ENCODE peak calls at places on chromosomes 13 and 19, in four cellular contexts. A is NCI-H2029, D is neural progenitor cell, C is astrocyte of the spinal cord. L is an unnamed sample.

GRCh38 chr13:30224732-30225131 is 82.6 kb downstream of the KATNAL1 start:
- DNase-seq in D (no peak), A (no peak), C (no peak), L (no peak)

GRCh38 chr19:1407662-1408299 is 395 bp downstream of the DAZAP1 start:
- DNase-seq in D (no peak), C (no peak), A (no peak), L (peak)

GRCh38 chr13:31476266-31476665 is 263.1 kb upstream of the RXFP2 start:
- DNase-seq in A (no peak), C (peak), D (no peak), L (no peak)

GRCh38 chr13:107669356-107669755 is 546.0 kb downstream of the LIG4 start:
- DNase-seq in A (no peak), C (peak), D (no peak), L (no peak)

GRCh38 chr19:42121036-42121621 is 11.1 kb downstream of the POU2F2 start:
- DNase-seq in A (no peak), C (no peak), D (no peak), L (no peak)

GRCh38 chr19:50817941-50818858 is 5.4 kb downstream of the KLK1 start:
- DNase-seq in D (peak), A (peak), C (no peak), L (peak)

GRCh38 chr13:23608704-23609413 is 38.6 kb downstream of the TNFRSF19 start:
- DNase-seq in C (peak), D (no peak), A (no peak), L (peak)

GRCh38 chr19:2845107-2845506 is 3.8 kb downstream of the ZNF555 start:
- DNase-seq in D (no peak), A (no peak), C (no peak), L (no peak)